ENCODE peak calls at places on chromosomes 1 and 21, in ten cellular contexts. W is naive thymus-derived CD8-positive, alpha-beta T cell; J is adrenal gland; T is body of pancreas; P is neural crest cell; N is stimulated activated CD8-positive, alpha-beta memory T cell treated with anti-CD3 and anti-CD28 coated beads, Interleukin-15, amount 100 ng/mL, for 48 hours; L is MV-4-11; I is NCI-H524; Y is HuH-7; C is NCI-H82. S is an unnamed sample.

GRCh38 chr1:204426035-204426436 is 14.4 kb upstream of the PPP1R15B start:
- DNase-seq in W (no peak), J (peak; percentile 72), T (no peak), P (no peak), N (no peak), L (peak; percentile 51), I (no peak), Y (no peak), C (no peak), S (no peak)

GRCh38 chr1:178241837-178242236 is 147.9 kb downstream of the RASAL2 start:
- DNase-seq in W (no peak), J (no peak), T (no peak), P (no peak), N (no peak), L (no peak), I (no peak), Y (no peak), C (no peak), S (no peak)

GRCh38 chr1:5757177-5757820 is 234.9 kb downstream of the NPHP4 start:
- DNase-seq in W (no peak), J (no peak), T (no peak), P (no peak), N (no peak), L (no peak), I (no peak), Y (no peak), C (no peak), S (no peak)

GRCh38 chr21:46127239-46128105 is 27.9 kb downstream of the FTCD start:
- DNase-seq in W (peak; percentile 3), J (no peak), T (no peak), P (no peak), N (no peak), L (no peak), I (no peak), Y (no peak), C (no peak), S (no peak)

GRCh38 chr21:43731476-43731875 is 12.5 kb downstream of the PDXK start:
- DNase-seq in W (no peak), J (peak; percentile 39), T (peak; percentile 55), P (no peak), N (no peak), L (no peak), I (no peak), Y (no peak), C (no peak), S (no peak)

GRCh38 chr1:221294244-221294643 is 415.0 kb downstream of the HLX start:
- DNase-seq in W (no peak), J (no peak), T (no peak), P (no peak), N (no peak), L (peak; percentile 56), I (no peak), Y (peak; percentile 19), C (no peak), S (no peak)

GRCh38 chr21:33268736-33269441 is 2.7 kb downstream of the IL10RB start:
- DNase-seq in W (no peak), J (no peak), T (peak; percentile 99), P (no peak), N (no peak), L (no peak), I (no peak), Y (no peak), C (no peak), S (no peak)

GRCh38 chr1:44830900-44831304 is 12.2 kb downstream of the PTCH2 start:
- DNase-seq in W (no peak), J (no peak), T (no peak), P (no peak), N (no peak), L (no peak), I (no peak), Y (no peak), C (peak; percentile 30), S (no peak)

GRCh38 chr1:160576430-160576829 is 2.9 kb downstream of the CD84 start:
- DNase-seq in W (no peak), J (no peak), T (no peak), P (no peak), N (no peak), L (no peak), I (no peak), Y (no peak), C (no peak), S (no peak)

GRCh38 chr1:231626951-231627614 is 493 bp downstream of the DISC1 start:
- DNase-seq in W (peak; percentile 16), J (peak; percentile 71), T (peak; percentile 57), P (peak; percentile 41), N (no peak), L (peak; percentile 70), I (no peak), Y (peak; percentile 66), C (peak; percentile 82), S (peak; percentile 16)

GRCh38 chr1:155026588-155026987 is 7.0 kb downstream of the DCST2 start:
- DNase-seq in W (no peak), J (peak; percentile 48), T (no peak), P (no peak), N (no peak), L (no peak), I (no peak), Y (no peak), C (no peak), S (no peak)

GRCh38 chr1:147719029-147719703 is 41.2 kb downstream of the GJA5 start:
- DNase-seq in W (no peak), J (no peak), T (peak; percentile 37), P (no peak), N (no peak), L (no peak), I (no peak), Y (no peak), C (no peak), S (no peak)

GRCh38 chr1:10716424-10716823 is 80.0 kb downstream of the CASZ1 start:
- DNase-seq in W (no peak), J (no peak), T (no peak), P (no peak), N (no peak), L (no peak), I (no peak), Y (no peak), C (no peak), S (no peak)

GRCh38 chr1:151199860-151200581 is 1.7 kb downstream of the PIP5K1A start:
- DNase-seq in W (no peak), J (no peak), T (no peak), P (no peak), N (no peak), L (peak; percentile 38), I (no peak), Y (no peak), C (peak; percentile 13), S (peak; percentile 96)

GRCh38 chr1:215290018-215290417 is 207.5 kb downstream of the KCNK2 start:
- DNase-seq in W (no peak), J (no peak), T (no peak), P (no peak), N (no peak), L (no peak), I (no peak), Y (no peak), C (no peak), S (no peak)

GRCh38 chr1:60874703-60875102 is 207.7 kb upstream of the NFIA start:
- DNase-seq in W (no peak), J (peak; percentile 31), T (no peak), P (no peak), N (peak; percentile 7), L (no peak), I (no peak), Y (no peak), C (no peak), S (no peak)

GRCh38 chr21:33974513-33975468 is 59.2 kb upstream of the ATP5PO start:
- DNase-seq in W (no peak), J (no peak), T (no peak), P (no peak), N (no peak), L (no peak), I (no peak), Y (no peak), C (no peak), S (no peak)

GRCh38 chr1:176696109-176696508 is 233.1 kb downstream of the PAPPA2 start:
- DNase-seq in W (no peak), J (no peak), T (peak; percentile 43), P (no peak), N (no peak), L (no peak), I (peak; percentile 70), Y (no peak), C (peak; percentile 58), S (peak; percentile 65)

GRCh38 chr1:11782127-11782708 is 20.2 kb downstream of the C1orf167 start:
- DNase-seq in W (no peak), J (no peak), T (no peak), P (no peak), N (no peak), L (no peak), I (no peak), Y (no peak), C (no peak), S (no peak)

GRCh38 chr1:29033829-29034466 is 89.8 kb downstream of the TMEM200B start:
- DNase-seq in W (no peak), J (no peak), T (no peak), P (no peak), N (no peak), L (peak; percentile 38), I (peak; percentile 21), Y (peak; percentile 39), C (peak; percentile 74), S (peak; percentile 41)

GRCh38 chr1:206653715-206654459 is 18.6 kb downstream of the DYRK3 start:
- DNase-seq in W (no peak), J (no peak), T (no peak), P (no peak), N (no peak), L (no peak), I (no peak), Y (no peak), C (no peak), S (no peak)

GRCh38 chr1:224271106-224271505 is 58.9 kb downstream of the NVL start:
- DNase-seq in W (no peak), J (no peak), T (no peak), P (no peak), N (no peak), L (no peak), I (no peak), Y (no peak), C (no peak), S (no peak)

GRCh38 chr1:167077868-167078210 is 12.3 kb downstream of the GPA33 start:
- DNase-seq in W (no peak), J (no peak), T (no peak), P (no peak), N (no peak), L (no peak), I (no peak), Y (no peak), C (no peak), S (no peak)